ENCODE peak calls at places on chromosome 9, in six cellular contexts. U is amniotic epithelial cell, X is activated gamma-delta T cell treated with Interleukin-2 at 50 U/mL for 16 hours, Q is AG04449, B is HT1080, J is T-helper 1 cell. F is an unnamed sample.
A peak's percentile ranks its signal among the peaks of the same experiment; 100 is the strongest.

GRCh38 chr9:87278971-87279731 is 218.5 kb upstream of the DAPK1 start:
- DNase-seq in U (peak; percentile 67), X (no peak), Q (no peak), B (no peak), J (no peak), F (no peak)

GRCh38 chr9:71681708-71682268 is 86.5 kb downstream of the CEMIP2 start:
- DNase-seq in U (peak; percentile 97), X (no peak), Q (peak; percentile 52), B (no peak), J (no peak), F (no peak)

GRCh38 chr9:95511232-95511951 is 5.4 kb downstream of the PTCH1 start:
- DNase-seq in U (peak; percentile 67), X (peak; percentile 43), Q (no peak), B (peak; percentile 62), J (no peak), F (peak; percentile 33)

GRCh38 chr9:133238272-133238850 is 29.3 kb upstream of the OBP2B start:
- DNase-seq in U (peak; percentile 80), X (peak; percentile 25), Q (no peak), B (no peak), J (no peak), F (peak; percentile 59)

GRCh38 chr9:131668439-131669233 is 71.2 kb downstream of the RAPGEF1 start:
- DNase-seq in U (peak; percentile 65), X (peak; percentile 72), Q (no peak), B (peak; percentile 89), J (peak; percentile 44), F (no peak)

GRCh38 chr9:70425192-70425591 is 10.7 kb upstream of the KLF9 start:
- DNase-seq in U (no peak), X (no peak), Q (no peak), B (no peak), J (no peak), F (no peak)

GRCh38 chr9:118577121-118577520 is 792.1 kb downstream of the BRINP1 start:
- DNase-seq in U (peak; percentile 85), X (no peak), Q (no peak), B (peak; percentile 68), J (no peak), F (no peak)

GRCh38 chr9:97484134-97484533 is 17.3 kb upstream of the TMOD1 start:
- DNase-seq in U (no peak), X (no peak), Q (no peak), B (no peak), J (no peak), F (no peak)

GRCh38 chr9:84512493-84512892 is 157.0 kb upstream of the NTRK2 start:
- DNase-seq in U (no peak), X (no peak), Q (no peak), B (peak; percentile 3), J (no peak), F (no peak)

GRCh38 chr9:116087246-116087645 is 66.3 kb upstream of the PAPPA start:
- DNase-seq in U (peak; percentile 86), X (no peak), Q (no peak), B (no peak), J (no peak), F (no peak)

GRCh38 chr9:125233678-125234077 is 7.5 kb downstream of the HSPA5 start:
- DNase-seq in U (peak; percentile 98), X (no peak), Q (peak; percentile 95), B (peak; percentile 95), J (no peak), F (no peak)

GRCh38 chr9:27278374-27278773 is 18.6 kb downstream of the EQTN start:
- DNase-seq in U (peak; percentile 43), X (no peak), Q (no peak), B (no peak), J (no peak), F (no peak)

GRCh38 chr9:136851941-136852663 is at the start of gene MAMDC4:
- DNase-seq in U (no peak), X (no peak), Q (no peak), B (no peak), J (no peak), F (no peak)

GRCh38 chr9:134355561-134356278 is 29.5 kb downstream of the RXRA start:
- DNase-seq in U (no peak), X (no peak), Q (no peak), B (no peak), J (no peak), F (no peak)

F was measured in B cell.